ENCODE peak calls at places on chromosome 11, in ten cellular contexts. S is mammary epithelial cell, Z is kidney, O is dorsolateral prefrontal cortex, U is AG04449, M is BJ, L is heart right ventricle, A is AG04450, T is prostate gland, I is HFF-Myc. Y is an unnamed sample.

GRCh38 chr11:116257092-116257491 is 515.7 kb downstream of the BUD13 start:
- DNase-seq in S (no peak), Z (no peak), O (no peak), U (no peak), M (no peak), L (no peak), A (no peak), T (no peak), I (no peak), Y (no peak)

GRCh38 chr11:2719831-2720603 is 20.2 kb upstream of the KCNQ1OT1 start:
- DNase-seq in S (no peak), Z (peak), O (no peak), U (no peak), M (no peak), L (no peak), A (no peak), T (no peak), I (no peak), Y (no peak)

GRCh38 chr11:30016588-30017363 is at the start of gene KCNA4:
- DNase-seq in S (no peak), Z (peak), O (no peak), U (no peak), M (no peak), L (peak), A (no peak), T (no peak), I (no peak), Y (no peak)

GRCh38 chr11:64314805-64315561 is 2.4 kb downstream of the TRMT112 start:
- DNase-seq in S (no peak), Z (no peak), O (no peak), U (no peak), M (no peak), L (no peak), A (no peak), T (no peak), I (no peak), Y (no peak)

GRCh38 chr11:94675788-94676187 is 92.4 kb upstream of the AMOTL1 start:
- DNase-seq in S (peak), Z (no peak), O (no peak), U (no peak), M (no peak), L (no peak), A (no peak), T (no peak), I (no peak), Y (no peak)

GRCh38 chr11:19845633-19846032 is 133.0 kb downstream of the NAV2 start:
- DNase-seq in S (no peak), Z (no peak), O (no peak), U (no peak), M (no peak), L (no peak), A (no peak), T (no peak), I (no peak), Y (no peak)

GRCh38 chr11:85941380-85941973 is 86.3 kb downstream of the CCDC83 start:
- DNase-seq in S (peak), Z (no peak), O (peak), U (no peak), M (no peak), L (peak), A (peak), T (peak), I (no peak), Y (no peak)

GRCh38 chr11:20258496-20258895 is 98.2 kb upstream of the DBX1 start:
- DNase-seq in S (no peak), Z (no peak), O (no peak), U (no peak), M (no peak), L (no peak), A (no peak), T (no peak), I (no peak), Y (no peak)

GRCh38 chr11:77487790-77488189 is 13.9 kb upstream of the PAK1 start:
- DNase-seq in S (peak), Z (no peak), O (no peak), U (no peak), M (no peak), L (no peak), A (no peak), T (no peak), I (no peak), Y (no peak)

DNA sequence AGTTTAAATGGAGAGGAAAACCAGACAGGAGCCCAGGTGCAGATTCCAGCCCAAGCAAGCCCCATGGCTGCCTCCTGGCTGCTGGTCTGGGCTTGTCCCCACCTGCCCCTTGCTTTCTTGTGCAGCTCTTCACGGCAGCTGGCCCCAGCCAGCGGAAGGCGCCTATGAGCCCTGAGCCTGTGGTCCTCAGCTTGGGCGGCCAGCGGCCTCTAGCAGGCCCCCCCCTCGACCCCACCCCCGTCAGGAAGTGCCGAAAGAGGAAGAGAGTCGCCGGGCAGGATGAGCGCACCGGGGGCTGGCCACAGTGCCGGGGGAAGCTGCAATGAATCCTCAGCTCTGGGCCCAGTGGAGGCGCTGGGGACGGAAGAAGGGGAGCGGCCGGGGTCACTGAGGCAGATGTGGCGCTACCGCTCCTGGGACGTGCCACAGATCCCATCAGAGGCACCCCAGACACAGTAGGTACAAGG is 2.1 kb upstream of the DGKZ start:
- DNase-seq in S (peak), Z (peak), O (no peak), U (no peak), M (no peak), L (peak), A (no peak), T (peak), I (no peak), Y (no peak)
- H3K4me3 ChIP-seq in S (peak), Z (peak), O (peak), U (no peak), M (no peak), L (peak), A (no peak), T (peak), I (no peak), Y (no peak)

GRCh38 chr11:23206736-23207336 is 346.6 kb upstream of the CCDC179 start:
- DNase-seq in S (peak), Z (no peak), O (no peak), U (no peak), M (no peak), L (no peak), A (no peak), T (no peak), I (no peak), Y (no peak)

GRCh38 chr11:23211221-23211620 is 350.9 kb upstream of the CCDC179 start:
- DNase-seq in S (peak), Z (no peak), O (no peak), U (no peak), M (no peak), L (no peak), A (no peak), T (no peak), I (no peak), Y (no peak)

GRCh38 chr11:23201936-23202522 is 341.8 kb upstream of the CCDC179 start:
- DNase-seq in S (no peak), Z (peak), O (no peak), U (no peak), M (no peak), L (no peak), A (no peak), T (no peak), I (no peak), Y (no peak)

GRCh38 chr11:23205156-23205871 is 345.0 kb upstream of the CCDC179 start:
- DNase-seq in S (peak), Z (no peak), O (no peak), U (peak), M (no peak), L (no peak), A (no peak), T (no peak), I (no peak), Y (no peak)
- TF ChIP-seq CTCF in S (no peak), Z (no peak), O (no peak), U (no peak), M (no peak), L (no peak), A (no peak), T (no peak), I (no peak), Y (no peak)

GRCh38 chr11:21565283-21565682 is 627.6 kb upstream of the ANO5 start:
- DNase-seq in S (no peak), Z (no peak), O (no peak), U (no peak), M (no peak), L (no peak), A (no peak), T (no peak), I (no peak), Y (no peak)

GRCh38 chr11:21567628-21568290 is 625.1 kb upstream of the ANO5 start:
- DNase-seq in S (peak), Z (no peak), O (no peak), U (no peak), M (no peak), L (no peak), A (no peak), T (no peak), I (no peak), Y (no peak)

GRCh38 chr11:21564095-21564494 is 628.8 kb upstream of the ANO5 start:
- DNase-seq in S (no peak), Z (no peak), O (no peak), U (no peak), M (no peak), L (no peak), A (no peak), T (no peak), I (no peak), Y (no peak)

GRCh38 chr11:21566521-21567100 is 626.3 kb upstream of the ANO5 start:
- DNase-seq in S (no peak), Z (no peak), O (no peak), U (no peak), M (no peak), L (no peak), A (no peak), T (no peak), I (no peak), Y (no peak)

GRCh38 chr11:21564813-21565212 is 628.1 kb upstream of the ANO5 start:
- DNase-seq in S (no peak), Z (no peak), O (no peak), U (no peak), M (peak), L (no peak), A (no peak), T (no peak), I (no peak), Y (no peak)
- H3K4me3 ChIP-seq in S (no peak), Z (no peak), O (no peak), U (no peak), M (no peak), L (no peak), A (no peak), T (no peak), I (no peak), Y (no peak)

GRCh38 chr11:36743039-36743438 is 145.0 kb upstream of the RAG2 start:
- DNase-seq in S (no peak), Z (no peak), O (no peak), U (no peak), M (no peak), L (no peak), A (no peak), T (no peak), I (no peak), Y (no peak)

GRCh38 chr11:36748856-36749255 is 150.8 kb upstream of the RAG2 start:
- DNase-seq in S (no peak), Z (no peak), O (no peak), U (no peak), M (no peak), L (no peak), A (no peak), T (no peak), I (no peak), Y (no peak)

GRCh38 chr11:36750349-36750748 is 152.3 kb upstream of the RAG2 start:
- DNase-seq in S (no peak), Z (no peak), O (no peak), U (no peak), M (no peak), L (no peak), A (no peak), T (no peak), I (no peak), Y (no peak)

GRCh38 chr11:36744375-36745168 is 146.5 kb upstream of the RAG2 start:
- DNase-seq in S (peak), Z (peak), O (peak), U (no peak), M (no peak), L (peak), A (peak), T (peak), I (peak), Y (peak)

DNA sequence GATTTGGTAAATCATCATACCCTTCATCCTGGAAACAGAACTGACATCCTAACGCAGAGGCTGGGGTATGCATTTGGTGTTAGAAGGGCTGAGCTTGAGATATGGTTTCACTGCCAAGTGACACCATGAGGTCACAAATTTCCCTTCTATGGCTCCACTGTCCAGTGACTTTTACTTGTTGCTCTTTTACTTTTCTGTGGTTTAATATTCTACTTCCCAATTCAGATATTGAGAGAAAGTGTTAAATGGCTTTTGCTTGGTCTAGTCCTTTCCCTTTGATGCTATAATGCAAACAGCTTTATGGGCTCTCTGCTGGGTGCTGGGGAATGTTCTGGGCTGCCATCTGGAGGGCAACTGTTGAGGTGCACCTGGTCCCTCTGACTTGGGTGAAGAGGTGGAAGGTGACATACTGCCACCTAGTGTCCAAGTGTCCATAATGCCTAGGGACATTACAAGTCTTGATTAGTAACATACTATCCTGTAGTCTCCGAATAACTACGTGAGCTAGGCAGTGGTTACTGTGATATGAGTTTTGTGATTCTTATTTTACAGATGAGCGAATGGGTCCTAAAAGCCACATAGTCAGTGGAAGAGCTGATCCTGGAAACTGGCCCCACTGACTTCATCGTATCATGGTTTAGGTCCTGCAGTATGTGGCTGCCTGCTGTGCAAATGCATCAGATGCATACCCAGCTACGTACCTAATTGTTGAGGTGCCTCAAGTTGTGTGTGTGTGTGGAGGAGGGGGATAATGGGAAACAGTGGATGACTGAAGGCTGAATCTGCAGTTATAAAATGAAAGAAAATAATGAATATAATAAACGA is 149.1 kb upstream of the RAG2 start:
- DNase-seq in S (peak), Z (peak), O (peak), U (peak), M (peak), L (peak), A (peak), T (peak), I (peak), Y (peak)
- TF ChIP-seq CTCF in S (peak), Z (peak), O (peak), U (peak), M (peak), L (peak), A (peak), T (peak), I (peak), Y (peak)

GRCh38 chr11:41534861-41535260 is 75.4 kb upstream of the LRRC4C start:
- DNase-seq in S (peak), Z (no peak), O (no peak), U (no peak), M (no peak), L (no peak), A (no peak), T (no peak), I (no peak), Y (no peak)
- H3K4me3 ChIP-seq in S (no peak), Z (no peak), O (no peak), U (no peak), M (no peak), L (no peak), A (no peak), T (no peak), I (no peak), Y (no peak)

DNA sequence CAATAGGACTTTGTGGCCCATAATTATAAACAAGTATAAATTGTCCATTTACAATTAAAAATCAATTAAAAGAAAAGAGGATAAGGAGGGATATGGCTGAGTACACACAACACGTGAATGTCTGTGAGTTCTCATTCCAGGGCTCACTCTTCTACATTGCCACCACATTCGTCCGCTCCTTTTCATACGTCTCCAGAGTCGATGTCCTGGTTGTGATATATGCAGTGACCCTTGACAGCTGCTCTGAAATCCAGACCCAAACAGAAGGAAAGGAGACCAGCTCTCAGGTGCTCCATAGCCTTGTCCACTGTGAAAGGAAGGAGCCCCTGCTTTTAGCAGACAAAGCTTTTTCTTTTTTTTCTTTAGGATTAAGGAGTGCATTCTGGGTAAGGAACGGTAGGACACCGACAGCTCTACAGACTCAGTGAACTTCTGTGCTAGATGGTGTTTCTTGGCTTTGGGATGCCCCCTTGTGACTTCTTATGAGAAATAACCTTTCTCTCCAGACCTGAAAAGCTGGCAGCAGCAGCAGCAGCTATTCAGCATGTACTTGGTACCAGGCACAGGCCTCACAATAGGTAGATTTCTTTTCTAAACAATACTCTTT is 19.7 kb upstream of the DNAJB13 start:
- DNase-seq in S (peak), Z (no peak), O (no peak), U (peak), M (no peak), L (no peak), A (peak), T (no peak), I (peak), Y (peak)
- TF ChIP-seq CTCF in S (peak), Z (peak), O (peak), U (peak), M (peak), L (peak), A (peak), T (no peak), I (peak), Y (peak)